ENCODE peak calls at places on chromosomes 7 and 10, in ten cellular contexts. One of them, this sample, is unnamed. For H3K4me1 and H3K9me3, the result is how much of the 10 kb centered on the place peaks cover.

GRCh38 chr10:68756246-68756645 is 35.2 kb downstream of the CCAR1 start:
- DNase-seq in HCT116: no peak
- DNase-seq in HepG2: no peak
- DNase-seq in cardiac muscle cell: no peak
- DNase-seq in colonic mucosa: no peak
- DNase-seq in heart right ventricle: no peak
- DNase-seq in uterus: no peak
- DNase-seq in endothelial cell of umbilical vein: no peak
- DNase-seq in right lobe of liver: no peak
- DNase-seq in ovary: no peak
- DNase-seq in this sample: no peak

GRCh38 chr10:110165239-110165638 is 42.2 kb upstream of the MXI1 start:
- DNase-seq in HCT116: no peak
- DNase-seq in HepG2: no peak
- DNase-seq in cardiac muscle cell: no peak
- DNase-seq in colonic mucosa: no peak
- DNase-seq in heart right ventricle: no peak
- DNase-seq in uterus: no peak
- DNase-seq in endothelial cell of umbilical vein: no peak
- DNase-seq in right lobe of liver: no peak
- DNase-seq in ovary: no peak
- DNase-seq in this sample: no peak

GRCh38 chr7:137245890-137246289 is 97.6 kb downstream of the PTN start:
- DNase-seq in HCT116: no peak
- DNase-seq in HepG2: no peak
- DNase-seq in cardiac muscle cell: no peak
- DNase-seq in colonic mucosa: no peak
- DNase-seq in heart right ventricle: no peak
- DNase-seq in uterus: no peak
- DNase-seq in endothelial cell of umbilical vein: no peak
- DNase-seq in right lobe of liver: no peak
- DNase-seq in ovary: no peak
- DNase-seq in this sample: no peak

GRCh38 chr7:50739744-50740455 is 42.8 kb downstream of the GRB10 start:
- DNase-seq in HCT116: no peak
- DNase-seq in HepG2: no peak
- DNase-seq in cardiac muscle cell: peak
- DNase-seq in colonic mucosa: no peak
- DNase-seq in heart right ventricle: no peak
- DNase-seq in uterus: no peak
- DNase-seq in endothelial cell of umbilical vein: peak
- DNase-seq in right lobe of liver: no peak
- DNase-seq in ovary: no peak
- DNase-seq in this sample: no peak

GRCh38 chr10:77637986-77638765 is 568 bp upstream of the KCNMA1 start:
- DNase-seq in HCT116: no peak
- DNase-seq in HepG2: no peak
- DNase-seq in cardiac muscle cell: peak
- DNase-seq in colonic mucosa: no peak
- DNase-seq in heart right ventricle: no peak
- DNase-seq in uterus: peak
- DNase-seq in endothelial cell of umbilical vein: peak
- DNase-seq in right lobe of liver: peak
- DNase-seq in ovary: no peak
- DNase-seq in this sample: peak

GRCh38 chr7:153948055-153948454 is 104.1 kb upstream of the DPP6 start:
- DNase-seq in HCT116: no peak
- DNase-seq in HepG2: no peak
- DNase-seq in cardiac muscle cell: no peak
- DNase-seq in colonic mucosa: no peak
- DNase-seq in heart right ventricle: no peak
- DNase-seq in uterus: no peak
- DNase-seq in endothelial cell of umbilical vein: no peak
- DNase-seq in right lobe of liver: no peak
- DNase-seq in ovary: no peak
- DNase-seq in this sample: no peak

GRCh38 chr10:25294032-25294926 is 119.5 kb downstream of the GPR158 start:
- DNase-seq in HCT116: peak
- DNase-seq in HepG2: peak
- DNase-seq in cardiac muscle cell: peak
- DNase-seq in colonic mucosa: no peak
- DNase-seq in heart right ventricle: no peak
- DNase-seq in uterus: no peak
- DNase-seq in endothelial cell of umbilical vein: no peak
- DNase-seq in right lobe of liver: no peak
- DNase-seq in ovary: no peak
- DNase-seq in this sample: no peak

GRCh38 chr7:154879629-154880028 is 123.3 kb downstream of the PAXIP1 start:
- DNase-seq in HCT116: no peak
- DNase-seq in HepG2: no peak
- DNase-seq in cardiac muscle cell: no peak
- DNase-seq in colonic mucosa: peak
- DNase-seq in heart right ventricle: no peak
- DNase-seq in uterus: no peak
- DNase-seq in endothelial cell of umbilical vein: no peak
- DNase-seq in right lobe of liver: no peak
- DNase-seq in ovary: no peak
- DNase-seq in this sample: no peak

GRCh38 chr7:3138206-3138605 is 94.5 kb upstream of the CARD11 start:
- DNase-seq in HCT116: no peak
- DNase-seq in HepG2: no peak
- DNase-seq in cardiac muscle cell: no peak
- DNase-seq in colonic mucosa: no peak
- DNase-seq in heart right ventricle: no peak
- DNase-seq in uterus: no peak
- DNase-seq in endothelial cell of umbilical vein: no peak
- DNase-seq in right lobe of liver: no peak
- DNase-seq in ovary: no peak
- DNase-seq in this sample: no peak

GRCh38 chr7:3138992-3139391 is 95.3 kb upstream of the CARD11 start:
- DNase-seq in HCT116: no peak
- DNase-seq in HepG2: no peak
- DNase-seq in cardiac muscle cell: no peak
- DNase-seq in colonic mucosa: no peak
- DNase-seq in heart right ventricle: no peak
- DNase-seq in uterus: no peak
- DNase-seq in endothelial cell of umbilical vein: no peak
- DNase-seq in right lobe of liver: no peak
- DNase-seq in ovary: no peak
- DNase-seq in this sample: no peak

GRCh38 chr7:3141326-3141725 is 97.7 kb upstream of the CARD11 start:
- DNase-seq in HCT116: no peak
- DNase-seq in HepG2: no peak
- DNase-seq in cardiac muscle cell: no peak
- DNase-seq in colonic mucosa: no peak
- DNase-seq in heart right ventricle: no peak
- DNase-seq in uterus: no peak
- DNase-seq in endothelial cell of umbilical vein: no peak
- DNase-seq in right lobe of liver: no peak
- DNase-seq in ovary: no peak
- DNase-seq in this sample: no peak

GRCh38 chr7:3140834-3141233 is 97.2 kb upstream of the CARD11 start:
- DNase-seq in HCT116: no peak
- DNase-seq in HepG2: no peak
- DNase-seq in cardiac muscle cell: no peak
- DNase-seq in colonic mucosa: no peak
- DNase-seq in heart right ventricle: no peak
- DNase-seq in uterus: no peak
- DNase-seq in endothelial cell of umbilical vein: no peak
- DNase-seq in right lobe of liver: no peak
- DNase-seq in ovary: no peak
- DNase-seq in this sample: no peak
- H3K4me1 ChIP-seq in HCT116: under half
- H3K4me1 ChIP-seq in HepG2: under half
- H3K4me1 ChIP-seq in cardiac muscle cell: under half
- H3K4me1 ChIP-seq in colonic mucosa: under half
- H3K4me1 ChIP-seq in heart right ventricle: under half
- H3K4me1 ChIP-seq in uterus: under half
- H3K4me1 ChIP-seq in endothelial cell of umbilical vein: under half
- H3K4me1 ChIP-seq in right lobe of liver: under half
- H3K4me1 ChIP-seq in ovary: under half
- H3K4me1 ChIP-seq in this sample: under half

GRCh38 chr7:157554393-157555238 is 217.8 kb downstream of the DNAJB6 start:
- DNase-seq in HCT116: no peak
- DNase-seq in HepG2: no peak
- DNase-seq in cardiac muscle cell: no peak
- DNase-seq in colonic mucosa: no peak
- DNase-seq in heart right ventricle: no peak
- DNase-seq in uterus: no peak
- DNase-seq in endothelial cell of umbilical vein: no peak
- DNase-seq in right lobe of liver: no peak
- DNase-seq in ovary: no peak
- DNase-seq in this sample: peak

GRCh38 chr7:157556339-157556944 is 219.6 kb downstream of the DNAJB6 start:
- DNase-seq in HCT116: no peak
- DNase-seq in HepG2: no peak
- DNase-seq in cardiac muscle cell: no peak
- DNase-seq in colonic mucosa: no peak
- DNase-seq in heart right ventricle: no peak
- DNase-seq in uterus: no peak
- DNase-seq in endothelial cell of umbilical vein: no peak
- DNase-seq in right lobe of liver: no peak
- DNase-seq in ovary: no peak
- DNase-seq in this sample: peak

GRCh38 chr7:157557263-157557662 is 220.5 kb downstream of the DNAJB6 start:
- DNase-seq in HCT116: no peak
- DNase-seq in HepG2: no peak
- DNase-seq in cardiac muscle cell: no peak
- DNase-seq in colonic mucosa: no peak
- DNase-seq in heart right ventricle: no peak
- DNase-seq in uterus: no peak
- DNase-seq in endothelial cell of umbilical vein: no peak
- DNase-seq in right lobe of liver: no peak
- DNase-seq in ovary: no peak
- DNase-seq in this sample: no peak

GRCh38 chr7:157555308-157555707 is 218.5 kb downstream of the DNAJB6 start:
- DNase-seq in HCT116: no peak
- DNase-seq in HepG2: peak
- DNase-seq in cardiac muscle cell: no peak
- DNase-seq in colonic mucosa: peak
- DNase-seq in heart right ventricle: no peak
- DNase-seq in uterus: no peak
- DNase-seq in endothelial cell of umbilical vein: no peak
- DNase-seq in right lobe of liver: no peak
- DNase-seq in ovary: no peak
- DNase-seq in this sample: no peak

DNA sequence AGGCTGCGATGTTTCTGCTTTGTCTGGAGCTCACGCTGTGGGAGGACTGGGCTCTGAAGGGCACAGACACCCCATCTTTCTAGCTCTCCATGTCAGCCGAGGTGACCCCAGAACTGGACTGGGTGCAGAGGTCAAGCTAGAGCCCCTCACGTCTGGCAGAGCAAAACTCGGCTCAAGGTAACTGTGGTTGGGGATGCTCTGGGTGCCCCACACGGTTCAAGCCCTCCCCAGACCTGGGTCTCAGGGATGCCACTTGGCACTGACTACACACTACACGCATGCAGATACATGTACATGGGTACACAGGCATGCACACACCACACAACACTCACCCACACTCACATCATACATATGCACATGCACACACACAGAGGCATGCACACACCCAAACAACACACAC is 219.1 kb downstream of the DNAJB6 start:
- DNase-seq in HCT116: no peak
- DNase-seq in HepG2: no peak
- DNase-seq in cardiac muscle cell: no peak
- DNase-seq in colonic mucosa: no peak
- DNase-seq in heart right ventricle: no peak
- DNase-seq in uterus: no peak
- DNase-seq in endothelial cell of umbilical vein: no peak
- DNase-seq in right lobe of liver: no peak
- DNase-seq in ovary: no peak
- DNase-seq in this sample: no peak
- H3K9me3 ChIP-seq in HCT116: under half
- H3K9me3 ChIP-seq in HepG2: under half
- H3K9me3 ChIP-seq in cardiac muscle cell: under half
- H3K9me3 ChIP-seq in colonic mucosa: under half
- H3K9me3 ChIP-seq in heart right ventricle: under half
- H3K9me3 ChIP-seq in uterus: under half
- H3K9me3 ChIP-seq in endothelial cell of umbilical vein: under half
- H3K9me3 ChIP-seq in right lobe of liver: under half
- H3K9me3 ChIP-seq in ovary: under half
- H3K9me3 ChIP-seq in this sample: under half

DNA sequence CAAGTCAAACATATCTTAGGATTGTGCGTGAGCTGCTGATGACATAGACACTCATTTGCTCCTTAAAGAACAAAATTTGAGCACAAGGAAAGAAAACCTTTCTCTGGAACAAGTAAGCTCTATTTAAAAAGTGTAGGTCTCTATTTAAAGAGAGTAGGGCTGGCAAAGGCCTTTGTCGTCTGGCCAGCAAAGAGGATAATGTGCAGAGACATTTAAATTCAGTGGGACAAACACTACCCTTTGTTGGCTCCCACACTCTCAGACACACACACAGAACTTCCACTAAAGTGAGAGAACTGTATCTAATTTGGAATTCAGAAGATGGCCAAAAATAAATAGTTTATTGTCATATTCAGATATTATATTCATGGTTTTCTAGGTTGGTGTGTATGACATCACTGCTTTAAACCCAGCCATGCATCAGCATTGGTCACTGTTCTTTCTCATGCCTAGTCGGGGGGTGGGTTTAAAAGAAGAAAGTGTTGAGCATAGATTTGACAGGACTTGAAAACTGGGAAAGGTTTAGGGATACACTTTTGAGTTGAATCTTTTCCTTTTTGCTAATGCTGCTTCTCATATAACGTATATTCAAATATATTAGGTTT is 49.5 kb upstream of the HDAC9 start:
- DNase-seq in HCT116: no peak
- DNase-seq in HepG2: no peak
- DNase-seq in cardiac muscle cell: no peak
- DNase-seq in colonic mucosa: no peak
- DNase-seq in heart right ventricle: no peak
- DNase-seq in uterus: no peak
- DNase-seq in endothelial cell of umbilical vein: no peak
- DNase-seq in right lobe of liver: no peak
- DNase-seq in ovary: no peak
- DNase-seq in this sample: no peak
- TF ChIP-seq CTCF in HCT116: no peak
- TF ChIP-seq CTCF in HepG2: no peak
- TF ChIP-seq CTCF in cardiac muscle cell: no peak
- TF ChIP-seq CTCF in colonic mucosa: no peak
- TF ChIP-seq CTCF in heart right ventricle: no peak
- TF ChIP-seq CTCF in uterus: no peak
- TF ChIP-seq CTCF in endothelial cell of umbilical vein: no peak
- TF ChIP-seq CTCF in right lobe of liver: no peak
- TF ChIP-seq CTCF in ovary: no peak
- TF ChIP-seq CTCF in this sample: no peak

GRCh38 chr10:23459323-23459939 is 20.6 kb downstream of the OTUD1 start:
- DNase-seq in HCT116: no peak
- DNase-seq in HepG2: no peak
- DNase-seq in cardiac muscle cell: no peak
- DNase-seq in colonic mucosa: no peak
- DNase-seq in heart right ventricle: no peak
- DNase-seq in uterus: no peak
- DNase-seq in endothelial cell of umbilical vein: no peak
- DNase-seq in right lobe of liver: no peak
- DNase-seq in ovary: no peak
- DNase-seq in this sample: no peak

GRCh38 chr10:23467548-23467947 is 28.7 kb downstream of the OTUD1 start:
- DNase-seq in HCT116: no peak
- DNase-seq in HepG2: no peak
- DNase-seq in cardiac muscle cell: no peak
- DNase-seq in colonic mucosa: no peak
- DNase-seq in heart right ventricle: no peak
- DNase-seq in uterus: no peak
- DNase-seq in endothelial cell of umbilical vein: no peak
- DNase-seq in right lobe of liver: no peak
- DNase-seq in ovary: no peak
- DNase-seq in this sample: no peak

GRCh38 chr10:23457632-23458417 is 18.9 kb downstream of the OTUD1 start:
- DNase-seq in HCT116: no peak
- DNase-seq in HepG2: no peak
- DNase-seq in cardiac muscle cell: no peak
- DNase-seq in colonic mucosa: no peak
- DNase-seq in heart right ventricle: no peak
- DNase-seq in uterus: no peak
- DNase-seq in endothelial cell of umbilical vein: no peak
- DNase-seq in right lobe of liver: no peak
- DNase-seq in ovary: no peak
- DNase-seq in this sample: no peak

GRCh38 chr10:23467024-23467423 is 28.1 kb downstream of the OTUD1 start:
- DNase-seq in HCT116: no peak
- DNase-seq in HepG2: no peak
- DNase-seq in cardiac muscle cell: no peak
- DNase-seq in colonic mucosa: no peak
- DNase-seq in heart right ventricle: no peak
- DNase-seq in uterus: no peak
- DNase-seq in endothelial cell of umbilical vein: no peak
- DNase-seq in right lobe of liver: no peak
- DNase-seq in ovary: no peak
- DNase-seq in this sample: no peak

DNA sequence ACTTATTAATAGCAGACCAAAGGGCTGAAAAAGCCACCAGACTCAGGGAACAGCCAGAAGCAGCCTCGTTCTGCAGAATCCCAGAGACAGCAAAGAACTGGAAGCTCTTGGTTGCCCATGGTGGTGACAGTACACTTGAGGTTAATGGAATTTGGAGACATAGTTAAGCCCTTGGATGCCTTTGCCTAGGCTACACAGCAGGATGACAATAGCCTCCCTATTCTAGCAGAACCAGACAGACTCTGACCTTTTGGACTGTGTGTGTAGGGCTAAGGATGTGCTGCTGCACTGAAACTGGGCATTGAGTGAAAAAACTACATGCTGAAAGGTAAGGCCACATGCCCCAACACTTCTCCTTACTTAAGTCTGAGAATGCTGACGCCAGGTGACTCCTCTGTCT is 22.7 kb downstream of the OTUD1 start:
- DNase-seq in HCT116: no peak
- DNase-seq in HepG2: peak
- DNase-seq in cardiac muscle cell: no peak
- DNase-seq in colonic mucosa: no peak
- DNase-seq in heart right ventricle: no peak
- DNase-seq in uterus: no peak
- DNase-seq in endothelial cell of umbilical vein: no peak
- DNase-seq in right lobe of liver: no peak
- DNase-seq in ovary: no peak
- DNase-seq in this sample: no peak
- H3K4me1 ChIP-seq in HCT116: under half
- H3K4me1 ChIP-seq in HepG2: under half
- H3K4me1 ChIP-seq in cardiac muscle cell: under half
- H3K4me1 ChIP-seq in colonic mucosa: under half
- H3K4me1 ChIP-seq in heart right ventricle: under half
- H3K4me1 ChIP-seq in uterus: under half
- H3K4me1 ChIP-seq in endothelial cell of umbilical vein: under half
- H3K4me1 ChIP-seq in right lobe of liver: under half
- H3K4me1 ChIP-seq in ovary: under half
- H3K4me1 ChIP-seq in this sample: under half

This sample was measured in Caco-2.